ENCODE peak calls at places on chromosomes 11 and 22, in ten cellular contexts. E is fibroblast of mammary gland; M is stimulated activated CD4-positive, alpha-beta T cell treated with anti-CD3 and anti-CD28 coated beads, TNF-alpha, amount 100 ng/mL, for 4 hours; A is pancreas; N is CD8-positive, alpha-beta memory T cell; L is activated CD4-positive, CD25-positive, alpha-beta regulatory T cell treated with anti-CD3 and anti-CD28 coated beads, Interleukin-2, amount 50 U/mL, for 16 hours; Z is AG09309; Q is A549; Y is cardiac muscle cell; H is dermis microvascular lymphatic vessel endothelial cell. B is an unnamed sample.

GRCh38 chr11:44989831-44990566 is 39.3 kb upstream of the TP53I11 start:
- DNase-seq in H (no peak), A (peak; percentile 90), Q (no peak), Z (no peak), Y (peak; percentile 62), E (no peak), M (no peak), L (no peak), N (no peak), B (no peak)

GRCh38 chr22:29251981-29252978 is 15.5 kb downstream of the RHBDD3 start:
- DNase-seq in E (no peak), Z (no peak), H (no peak), M (no peak), A (no peak), L (no peak), N (no peak), Q (no peak), Y (no peak), B (no peak)

GRCh38 chr22:49962012-49962750 is 1.6 kb downstream of the PIM3 start:
- DNase-seq in H (peak; percentile 96), M (peak; percentile 87), L (peak; percentile 74), Y (peak; percentile 96), E (peak; percentile 91), A (peak; percentile 90), Z (peak; percentile 74), N (peak; percentile 84), Q (peak; percentile 46), B (peak; percentile 76)

GRCh38 chr11:88370782-88371181 is 33.2 kb upstream of the CTSC start:
- DNase-seq in E (no peak), Y (no peak), H (no peak), Z (no peak), L (no peak), Q (no peak), N (no peak), A (no peak), M (no peak), B (no peak)

GRCh38 chr22:37270928-37271650 is 11.2 kb upstream of the CYTH4 start:
- DNase-seq in E (peak; percentile 68), N (no peak), Y (peak; percentile 32), A (no peak), M (no peak), Q (no peak), H (peak; percentile 38), Z (no peak), L (no peak), B (no peak)

GRCh38 chr11:47641585-47642098 is 717 bp downstream of the MTCH2 start:
- DNase-seq in E (no peak), L (no peak), Y (no peak), Z (no peak), M (no peak), A (no peak), H (peak; percentile 3), Q (no peak), N (no peak), B (no peak)

GRCh38 chr22:31036671-31037550 is 44.2 kb upstream of the SMTN start:
- DNase-seq in N (no peak), M (no peak), Q (no peak), E (peak; percentile 57), Z (peak; percentile 85), Y (peak; percentile 38), H (no peak), L (no peak), A (no peak), B (no peak)

GRCh38 chr11:65150513-65151271 is 16.4 kb upstream of the SYVN1 start:
- DNase-seq in Q (peak; percentile 95), L (no peak), N (no peak), A (peak; percentile 87), M (no peak), H (peak; percentile 78), Z (peak; percentile 44), E (peak; percentile 89), Y (peak; percentile 63), B (peak; percentile 45)

GRCh38 chr11:116416852-116417251 is 355.9 kb downstream of the BUD13 start:
- DNase-seq in H (no peak), L (no peak), A (no peak), N (no peak), Y (no peak), M (no peak), E (no peak), Q (no peak), Z (no peak), B (no peak)

GRCh38 chr11:12693485-12694181 is 19.4 kb downstream of the TEAD1 start:
- DNase-seq in H (peak; percentile 99), M (no peak), N (no peak), L (no peak), Q (peak; percentile 73), Z (peak; percentile 96), Y (peak; percentile 96), A (no peak), E (peak; percentile 99), B (peak; percentile 90)

B was measured in COLO829.